ENCODE peak calls at places on chromosomes 7 and 10, in five cellular contexts. One of them, this sample, is unnamed.
A peak's percentile ranks its signal among the peaks of the same experiment; 100 is the strongest.

GRCh38 chr10:58820862-58821559 is 308.3 kb downstream of the BICC1 start:
- DNase-seq in cardiac muscle cell: no peak
- DNase-seq in neural progenitor cell: no peak
- DNase-seq in GM13977: no peak
- DNase-seq in lung: no peak
- DNase-seq in this sample: no peak

GRCh38 chr10:88028654-88029053 is 165.2 kb downstream of the PTEN start:
- DNase-seq in cardiac muscle cell: no peak
- DNase-seq in neural progenitor cell: no peak
- DNase-seq in GM13977: no peak
- DNase-seq in lung: no peak
- DNase-seq in this sample: no peak

GRCh38 chr10:80202934-80203834 is 2.2 kb downstream of the ANXA11 start:
- DNase-seq in cardiac muscle cell: peak; percentile 73
- DNase-seq in neural progenitor cell: peak; percentile 58
- DNase-seq in GM13977: peak; percentile 54
- DNase-seq in lung: peak; percentile 67
- DNase-seq in this sample: peak; percentile 55

GRCh38 chr10:35382096-35382495 is 45.8 kb downstream of the CCNY start:
- DNase-seq in cardiac muscle cell: no peak
- DNase-seq in neural progenitor cell: no peak
- DNase-seq in GM13977: no peak
- DNase-seq in lung: no peak
- DNase-seq in this sample: no peak

GRCh38 chr10:103431902-103432301 is 20.3 kb downstream of the CALHM2 start:
- DNase-seq in cardiac muscle cell: no peak
- DNase-seq in neural progenitor cell: no peak
- DNase-seq in GM13977: no peak
- DNase-seq in lung: no peak
- DNase-seq in this sample: no peak

GRCh38 chr10:84593546-84593945 is 265.2 kb downstream of the CCSER2 start:
- DNase-seq in cardiac muscle cell: no peak
- DNase-seq in neural progenitor cell: no peak
- DNase-seq in GM13977: no peak
- DNase-seq in lung: no peak
- DNase-seq in this sample: no peak

GRCh38 chr7:2873686-2874551 is 29.8 kb upstream of the GNA12 start:
- DNase-seq in cardiac muscle cell: no peak
- DNase-seq in neural progenitor cell: peak; percentile 30
- DNase-seq in GM13977: no peak
- DNase-seq in lung: no peak
- DNase-seq in this sample: no peak

GRCh38 chr10:101062231-101063161 is 707 bp downstream of the KAZALD1 start:
- DNase-seq in cardiac muscle cell: peak; percentile 88
- DNase-seq in neural progenitor cell: peak; percentile 90
- DNase-seq in GM13977: peak; percentile 82
- DNase-seq in lung: peak; percentile 53
- DNase-seq in this sample: no peak

GRCh38 chr10:76231258-76231934 is 800.0 kb downstream of the LRMDA start:
- DNase-seq in cardiac muscle cell: peak; percentile 15
- DNase-seq in neural progenitor cell: peak; percentile 36
- DNase-seq in GM13977: no peak
- DNase-seq in lung: no peak
- DNase-seq in this sample: no peak

GRCh38 chr7:156099085-156099484 is 286.8 kb upstream of the SHH start:
- DNase-seq in cardiac muscle cell: no peak
- DNase-seq in neural progenitor cell: no peak
- DNase-seq in GM13977: no peak
- DNase-seq in lung: no peak
- DNase-seq in this sample: no peak

GRCh38 chr7:51019891-51020855 is 237.5 kb upstream of the GRB10 start:
- DNase-seq in cardiac muscle cell: no peak
- DNase-seq in neural progenitor cell: no peak
- DNase-seq in GM13977: no peak
- DNase-seq in lung: no peak
- DNase-seq in this sample: no peak

GRCh38 chr7:19215421-19215820 is 70.2 kb upstream of the FERD3L start:
- DNase-seq in cardiac muscle cell: no peak
- DNase-seq in neural progenitor cell: peak; percentile 17
- DNase-seq in GM13977: no peak
- DNase-seq in lung: no peak
- DNase-seq in this sample: no peak

GRCh38 chr7:69994907-69995542 is 396.8 kb downstream of the AUTS2 start:
- DNase-seq in cardiac muscle cell: no peak
- DNase-seq in neural progenitor cell: no peak
- DNase-seq in GM13977: no peak
- DNase-seq in lung: no peak
- DNase-seq in this sample: no peak

GRCh38 chr7:31146026-31146425 is 93.9 kb downstream of the ADCYAP1R1 start:
- DNase-seq in cardiac muscle cell: no peak
- DNase-seq in neural progenitor cell: no peak
- DNase-seq in GM13977: no peak
- DNase-seq in lung: no peak
- DNase-seq in this sample: no peak

GRCh38 chr7:31145339-31145738 is 93.2 kb downstream of the ADCYAP1R1 start:
- DNase-seq in cardiac muscle cell: no peak
- DNase-seq in neural progenitor cell: peak; percentile 52
- DNase-seq in GM13977: no peak
- DNase-seq in lung: no peak
- DNase-seq in this sample: no peak
- TF ChIP-seq CTCF in cardiac muscle cell: no peak
- TF ChIP-seq CTCF in neural progenitor cell: peak; percentile 55
- TF ChIP-seq CTCF in GM13977: no peak
- TF ChIP-seq CTCF in lung: no peak
- TF ChIP-seq CTCF in this sample: no peak

DNA sequence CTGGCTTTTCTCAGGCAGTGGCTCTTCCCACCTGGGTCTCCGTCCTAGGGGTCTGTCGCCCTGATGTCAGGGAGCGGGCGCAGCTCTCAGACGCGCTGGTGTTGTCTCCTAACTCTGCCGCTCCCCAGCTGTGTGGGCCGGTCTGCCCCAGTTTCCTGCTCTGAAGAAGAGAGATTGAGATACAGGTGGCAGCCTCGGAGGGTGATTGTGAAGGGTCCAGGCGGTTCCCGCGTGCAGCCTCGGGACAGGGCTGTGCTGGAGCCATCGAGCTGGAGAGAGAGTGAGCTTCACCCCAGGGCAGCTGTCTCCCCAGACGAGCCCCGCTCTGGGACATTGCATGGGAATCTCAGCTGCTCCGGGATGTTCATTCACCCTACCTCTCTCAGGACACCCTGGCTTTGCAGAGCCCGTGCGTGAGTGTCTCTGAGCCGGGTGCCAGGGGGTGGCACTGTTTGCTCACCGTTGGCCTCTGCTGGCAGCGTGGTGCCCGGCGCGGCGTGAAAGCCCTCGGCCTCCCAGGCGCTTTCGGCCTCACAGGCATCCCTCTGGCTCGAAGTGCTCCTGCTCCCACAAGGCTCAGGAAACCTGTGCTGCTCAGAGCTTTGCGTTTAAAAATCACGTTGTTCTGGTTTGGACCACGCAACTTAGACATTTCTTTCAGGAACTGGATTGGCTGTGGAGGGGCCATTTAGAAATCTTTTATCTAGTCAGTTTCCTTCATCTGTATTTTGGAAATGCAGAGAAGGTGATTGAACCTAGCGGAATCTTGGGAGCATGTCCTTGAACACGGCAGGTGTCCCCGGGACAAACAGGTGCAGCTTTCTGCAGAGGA is 33.8 kb upstream of the ZFAND2A start:
- DNase-seq in cardiac muscle cell: peak; percentile 36
- DNase-seq in neural progenitor cell: peak; percentile 81
- DNase-seq in GM13977: no peak
- DNase-seq in lung: no peak
- DNase-seq in this sample: no peak
- TF ChIP-seq CTCF in cardiac muscle cell: peak; percentile 39
- TF ChIP-seq CTCF in neural progenitor cell: peak; percentile 61
- TF ChIP-seq CTCF in GM13977: peak; percentile 27
- TF ChIP-seq CTCF in lung: no peak
- TF ChIP-seq CTCF in this sample: peak; percentile 37

GRCh38 chr10:70035531-70035930 is 17.1 kb upstream of the MACROH2A2 start:
- DNase-seq in cardiac muscle cell: no peak
- DNase-seq in neural progenitor cell: no peak
- DNase-seq in GM13977: no peak
- DNase-seq in lung: no peak
- DNase-seq in this sample: no peak

GRCh38 chr10:70034252-70034651 is 18.4 kb upstream of the MACROH2A2 start:
- DNase-seq in cardiac muscle cell: peak; percentile 17
- DNase-seq in neural progenitor cell: no peak
- DNase-seq in GM13977: no peak
- DNase-seq in lung: no peak
- DNase-seq in this sample: no peak

GRCh38 chr10:70032667-70033066 is 20.0 kb upstream of the MACROH2A2 start:
- DNase-seq in cardiac muscle cell: no peak
- DNase-seq in neural progenitor cell: no peak
- DNase-seq in GM13977: no peak
- DNase-seq in lung: no peak
- DNase-seq in this sample: no peak

GRCh38 chr10:70031215-70031614 is 21.4 kb upstream of the MACROH2A2 start:
- DNase-seq in cardiac muscle cell: no peak
- DNase-seq in neural progenitor cell: no peak
- DNase-seq in GM13977: no peak
- DNase-seq in lung: no peak
- DNase-seq in this sample: no peak
- TF ChIP-seq CTCF in cardiac muscle cell: no peak
- TF ChIP-seq CTCF in neural progenitor cell: no peak
- TF ChIP-seq CTCF in GM13977: no peak
- TF ChIP-seq CTCF in lung: no peak
- TF ChIP-seq CTCF in this sample: no peak

GRCh38 chr10:13271552-13272163 is 28.2 kb downstream of the PHYH start:
- DNase-seq in cardiac muscle cell: peak; percentile 29
- DNase-seq in neural progenitor cell: peak; percentile 68
- DNase-seq in GM13977: peak; percentile 65
- DNase-seq in lung: no peak
- DNase-seq in this sample: peak; percentile 26
- TF ChIP-seq CTCF in cardiac muscle cell: peak; percentile 62
- TF ChIP-seq CTCF in neural progenitor cell: peak; percentile 65
- TF ChIP-seq CTCF in GM13977: peak; percentile 65
- TF ChIP-seq CTCF in lung: no peak
- TF ChIP-seq CTCF in this sample: peak; percentile 88

GRCh38 chr10:49362596-49363260 is 33.2 kb downstream of the DRGX start:
- DNase-seq in cardiac muscle cell: no peak
- DNase-seq in neural progenitor cell: no peak
- DNase-seq in GM13977: peak; percentile 66
- DNase-seq in lung: peak; percentile 26
- DNase-seq in this sample: peak; percentile 69

GRCh38 chr10:49361735-49362568 is 33.9 kb downstream of the DRGX start:
- DNase-seq in cardiac muscle cell: no peak
- DNase-seq in neural progenitor cell: no peak
- DNase-seq in GM13977: no peak
- DNase-seq in lung: peak; percentile 27
- DNase-seq in this sample: no peak

GRCh38 chr10:49360271-49361177 is 35.4 kb downstream of the DRGX start:
- DNase-seq in cardiac muscle cell: peak; percentile 44
- DNase-seq in neural progenitor cell: no peak
- DNase-seq in GM13977: no peak
- DNase-seq in lung: no peak
- DNase-seq in this sample: no peak

GRCh38 chr10:49359349-49360231 is 36.3 kb downstream of the DRGX start:
- DNase-seq in cardiac muscle cell: peak; percentile 26
- DNase-seq in neural progenitor cell: no peak
- DNase-seq in GM13977: no peak
- DNase-seq in lung: no peak
- DNase-seq in this sample: no peak

DNA sequence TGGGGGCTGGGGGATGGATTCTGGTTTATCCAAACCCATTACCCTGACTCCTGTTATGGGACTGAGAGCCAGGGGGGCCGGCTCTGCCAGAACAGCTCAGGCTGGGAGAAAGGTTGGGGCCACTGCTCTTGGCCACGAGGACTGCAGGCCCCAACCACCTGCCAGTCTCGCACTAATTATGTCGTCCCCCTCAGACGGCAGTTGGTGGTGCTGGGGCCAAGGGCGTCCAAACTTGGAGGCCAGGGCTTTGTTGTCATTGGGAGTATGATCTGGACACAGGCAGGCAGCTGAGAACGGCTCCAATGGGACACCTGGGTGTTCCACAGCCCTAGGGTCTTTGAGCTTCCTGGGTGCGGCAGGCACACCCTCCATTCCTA is 34.7 kb downstream of the DRGX start:
- DNase-seq in cardiac muscle cell: no peak
- DNase-seq in neural progenitor cell: no peak
- DNase-seq in GM13977: no peak
- DNase-seq in lung: peak; percentile 7
- DNase-seq in this sample: no peak
- TF ChIP-seq CTCF in cardiac muscle cell: no peak
- TF ChIP-seq CTCF in neural progenitor cell: no peak
- TF ChIP-seq CTCF in GM13977: no peak
- TF ChIP-seq CTCF in lung: no peak
- TF ChIP-seq CTCF in this sample: no peak

GRCh38 chr10:33109384-33109783 is 151.4 kb upstream of the ITGB1 start:
- DNase-seq in cardiac muscle cell: no peak
- DNase-seq in neural progenitor cell: no peak
- DNase-seq in GM13977: no peak
- DNase-seq in lung: no peak
- DNase-seq in this sample: no peak

GRCh38 chr10:33109788-33110469 is 151.9 kb upstream of the ITGB1 start:
- DNase-seq in cardiac muscle cell: no peak
- DNase-seq in neural progenitor cell: no peak
- DNase-seq in GM13977: no peak
- DNase-seq in lung: no peak
- DNase-seq in this sample: no peak

GRCh38 chr10:33107953-33108352 is 149.9 kb upstream of the ITGB1 start:
- DNase-seq in cardiac muscle cell: no peak
- DNase-seq in neural progenitor cell: no peak
- DNase-seq in GM13977: no peak
- DNase-seq in lung: no peak
- DNase-seq in this sample: no peak

GRCh38 chr10:33103980-33104379 is 145.9 kb upstream of the ITGB1 start:
- DNase-seq in cardiac muscle cell: no peak
- DNase-seq in neural progenitor cell: no peak
- DNase-seq in GM13977: no peak
- DNase-seq in lung: no peak
- DNase-seq in this sample: no peak

DNA sequence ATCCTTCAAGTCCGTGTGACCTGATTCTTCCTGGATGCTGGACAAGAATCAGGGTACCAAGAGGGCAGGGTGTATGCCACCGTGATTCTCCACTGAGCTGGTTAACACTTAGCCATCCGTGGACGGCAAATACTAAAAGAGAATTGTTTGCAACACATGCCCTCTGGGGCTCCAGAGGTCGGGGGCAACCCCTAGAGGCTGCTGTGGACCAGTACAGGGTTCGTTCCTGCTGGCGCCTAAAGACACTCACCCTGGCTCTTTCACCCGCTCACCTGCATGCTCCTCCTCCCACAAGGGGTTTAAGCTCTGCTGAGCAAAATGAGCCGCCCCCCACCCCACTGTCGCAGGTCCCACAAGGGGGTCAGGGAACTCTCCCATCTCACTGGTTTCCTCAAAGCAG is 148.7 kb upstream of the ITGB1 start:
- DNase-seq in cardiac muscle cell: no peak
- DNase-seq in neural progenitor cell: peak; percentile 17
- DNase-seq in GM13977: no peak
- DNase-seq in lung: no peak
- DNase-seq in this sample: no peak
- TF ChIP-seq CTCF in cardiac muscle cell: no peak
- TF ChIP-seq CTCF in neural progenitor cell: peak; percentile 29
- TF ChIP-seq CTCF in GM13977: no peak
- TF ChIP-seq CTCF in lung: no peak
- TF ChIP-seq CTCF in this sample: peak; percentile 31